ENCODE peak calls at places on chromosomes 2 and 18, in eight cellular contexts. T is tibial artery, M is K562, J is PC-9, F is cardiac muscle cell, Q is stomach, Y is kidney, C is neural progenitor cell. X is an unnamed sample.

GRCh38 chr18:48818329-48819254 is 132.2 kb downstream of the SMAD7 start:
- DNase-seq in T (peak; percentile 48), M (no peak), J (no peak), F (no peak), Q (peak; percentile 17), Y (peak; percentile 53), C (no peak), X (no peak)

GRCh38 chr2:239072786-239073185 is 224.9 kb downstream of the TWIST2 start:
- DNase-seq in T (no peak), M (no peak), J (no peak), F (no peak), Q (no peak), Y (no peak), C (no peak), X (no peak)

GRCh38 chr2:239363946-239364637 is 36.7 kb downstream of the HDAC4 start:
- DNase-seq in T (no peak), M (no peak), J (no peak), F (no peak), Q (no peak), Y (no peak), C (no peak), X (no peak)

GRCh38 chr2:48572797-48573196 is 42.8 kb downstream of the STON1 start:
- DNase-seq in T (no peak), M (peak; percentile 28), J (no peak), F (no peak), Q (no peak), Y (no peak), C (peak; percentile 59), X (no peak)

GRCh38 chr2:171160119-171160629 is 519 bp downstream of the TLK1 start:
- DNase-seq in T (peak; percentile 83), M (no peak), J (no peak), F (peak; percentile 73), Q (peak; percentile 69), Y (peak; percentile 89), C (peak; percentile 82), X (peak; percentile 46)

GRCh38 chr2:9757430-9758287 is 85.6 kb upstream of the TAF1B start:
- DNase-seq in T (no peak), M (no peak), J (no peak), F (peak; percentile 40), Q (no peak), Y (no peak), C (peak; percentile 77), X (peak; percentile 25)

GRCh38 chr18:76528477-76529432 is 33.7 kb upstream of the ZNF516 start:
- DNase-seq in T (no peak), M (no peak), J (peak; percentile 43), F (peak; percentile 75), Q (peak; percentile 46), Y (peak; percentile 79), C (peak; percentile 40), X (no peak)

GRCh38 chr2:105766300-105766866 is 21.7 kb downstream of the NCK2 start:
- DNase-seq in T (no peak), M (no peak), J (no peak), F (no peak), Q (no peak), Y (no peak), C (no peak), X (no peak)

GRCh38 chr2:237410949-237411635 is 2.9 kb downstream of the COL6A3 start:
- DNase-seq in T (no peak), M (no peak), J (no peak), F (peak; percentile 54), Q (no peak), Y (no peak), C (no peak), X (no peak)

GRCh38 chr18:6219116-6219717 is 195.5 kb downstream of the L3MBTL4 start:
- DNase-seq in T (no peak), M (peak; percentile 37), J (no peak), F (peak; percentile 62), Q (no peak), Y (no peak), C (peak; percentile 87), X (no peak)

GRCh38 chr2:156625360-156625995 is 189.3 kb downstream of the GPD2 start:
- DNase-seq in T (no peak), M (no peak), J (no peak), F (no peak), Q (no peak), Y (no peak), C (no peak), X (no peak)

GRCh38 chr18:77140439-77141109 is 8.0 kb upstream of the MBP start:
- DNase-seq in T (no peak), M (no peak), J (no peak), F (no peak), Q (no peak), Y (no peak), C (no peak), X (no peak)

GRCh38 chr2:166984797-166985196 is 96.5 kb downstream of the XIRP2 start:
- DNase-seq in T (no peak), M (no peak), J (no peak), F (no peak), Q (no peak), Y (no peak), C (no peak), X (no peak)

GRCh38 chr2:215503381-215503780 is 67.5 kb upstream of the FN1 start:
- DNase-seq in T (no peak), M (no peak), J (no peak), F (no peak), Q (no peak), Y (no peak), C (no peak), X (no peak)

GRCh38 chr2:189338119-189338518 is 103.2 kb upstream of the WDR75 start:
- DNase-seq in T (no peak), M (no peak), J (no peak), F (no peak), Q (no peak), Y (no peak), C (no peak), X (no peak)

GRCh38 chr2:119760876-119761275 is 1.2 kb downstream of the PTPN4 start:
- DNase-seq in T (no peak), M (peak; percentile 39), J (peak; percentile 57), F (peak; percentile 56), Q (no peak), Y (no peak), C (no peak), X (no peak)

GRCh38 chr2:195562624-195563566 is 94.1 kb upstream of the SLC39A10 start:
- DNase-seq in T (no peak), M (no peak), J (no peak), F (peak; percentile 21), Q (no peak), Y (no peak), C (no peak), X (no peak)

GRCh38 chr2:234146087-234146826 is 95.8 kb downstream of the SPP2 start:
- DNase-seq in T (no peak), M (no peak), J (no peak), F (peak; percentile 87), Q (no peak), Y (no peak), C (no peak), X (no peak)

GRCh38 chr2:29223851-29224692 is 108.9 kb downstream of the CLIP4 start:
- DNase-seq in T (peak; percentile 80), M (peak; percentile 7), J (peak; percentile 71), F (peak; percentile 79), Q (no peak), Y (peak; percentile 83), C (no peak), X (no peak)

GRCh38 chr2:227389231-227389630 is 1.5 kb upstream of the SCYGR1 start:
- DNase-seq in T (no peak), M (no peak), J (no peak), F (no peak), Q (no peak), Y (no peak), C (no peak), X (no peak)

GRCh38 chr2:10039658-10040410 is 3.5 kb upstream of the KLF11 start:
- DNase-seq in T (no peak), M (no peak), J (no peak), F (no peak), Q (peak; percentile 82), Y (peak; percentile 72), C (no peak), X (no peak)

DNA sequence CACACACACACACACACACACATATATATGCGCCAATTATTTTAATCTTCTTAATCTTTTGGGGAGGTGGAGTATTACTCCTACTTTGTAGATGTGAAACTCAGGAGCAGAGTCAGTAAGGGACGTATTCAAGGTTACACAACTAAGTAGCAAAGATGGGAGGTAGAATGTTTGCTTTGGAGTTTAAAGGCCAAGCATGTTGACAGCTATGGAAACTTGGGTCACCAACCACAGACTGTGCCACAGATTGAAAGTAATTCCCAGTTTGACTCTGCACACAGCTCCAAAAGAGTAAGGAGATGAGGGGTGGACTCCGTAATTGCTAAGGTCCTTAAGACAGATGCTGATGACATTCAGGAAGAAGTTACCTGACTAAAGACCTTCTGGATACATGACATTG is 124.8 kb upstream of the ITGB6 start:
- DNase-seq in T (no peak), M (no peak), J (no peak), F (no peak), Q (no peak), Y (no peak), C (no peak), X (no peak)
- H3K27ac ChIP-seq in T (peak overlapping the region; percentile 5), M (no peak overlapping the region), J (no peak overlapping the region), F (no peak overlapping the region), Q (no peak overlapping the region), Y (no peak overlapping the region), C (no peak overlapping the region), X (no peak overlapping the region)

GRCh38 chr2:46537046-46537445 is 57.7 kb downstream of the TMEM247 start:
- DNase-seq in T (no peak), M (no peak), J (no peak), F (no peak), Q (no peak), Y (no peak), C (no peak), X (no peak)

GRCh38 chr2:46537624-46538023 is 58.3 kb downstream of the TMEM247 start:
- DNase-seq in T (no peak), M (no peak), J (no peak), F (peak; percentile 82), Q (no peak), Y (no peak), C (no peak), X (no peak)

GRCh38 chr2:46538393-46538792 is 59.0 kb downstream of the TMEM247 start:
- DNase-seq in T (no peak), M (no peak), J (no peak), F (peak; percentile 84), Q (no peak), Y (no peak), C (no peak), X (no peak)

GRCh38 chr2:46540496-46541342 is 61.4 kb downstream of the TMEM247 start:
- DNase-seq in T (peak; percentile 77), M (no peak), J (no peak), F (peak; percentile 65), Q (no peak), Y (no peak), C (no peak), X (peak; percentile 28)

GRCh38 chr2:46539327-46540276 is 60.2 kb downstream of the TMEM247 start:
- DNase-seq in T (no peak), M (no peak), J (no peak), F (no peak), Q (no peak), Y (no peak), C (no peak), X (no peak)
- H3K4me1 ChIP-seq in T (peaks cover 18% of the 10 kb centered on the region), M (peaks cover 32% of the 10 kb centered on the region), J (peaks cover 19% of the 10 kb centered on the region), F (peaks cover 18% of the 10 kb centered on the region), Q (peaks cover 10% of the 10 kb centered on the region), Y (peaks cover 4% of the 10 kb centered on the region), C (no peaks in the 10 kb centered on the region), X (peaks cover 7% of the 10 kb centered on the region)

GRCh38 chr18:614193-614592 is 17.4 kb downstream of the CLUL1 start:
- DNase-seq in T (no peak), M (no peak), J (no peak), F (no peak), Q (no peak), Y (no peak), C (no peak), X (no peak)
- H3K27ac ChIP-seq in T (no peak overlapping the region), M (no peak overlapping the region), J (no peak overlapping the region), F (no peak overlapping the region), Q (no peak overlapping the region), Y (no peak overlapping the region), C (no peak overlapping the region), X (no peak overlapping the region)

GRCh38 chr2:74008761-74009395 is 24.2 kb downstream of the TET3 start:
- DNase-seq in T (no peak), M (no peak), J (no peak), F (peak; percentile 45), Q (no peak), Y (no peak), C (peak; percentile 85), X (no peak)
- H3K4me1 ChIP-seq in T (peaks cover 50% of the 10 kb centered on the region), M (peaks cover 57% of the 10 kb centered on the region), J (peaks cover 36% of the 10 kb centered on the region), F (peaks cover 31% of the 10 kb centered on the region), Q (peaks cover 13% of the 10 kb centered on the region), Y (peaks cover 12% of the 10 kb centered on the region), C (peaks cover 24% of the 10 kb centered on the region), X (peaks cover 23% of the 10 kb centered on the region)

X was measured in thoracic aorta.